ENCODE peak calls at places on chromosome 11, in four cellular contexts. One of them, this sample, is unnamed.

GRCh38 chr11:66617148-66617814 is 851 bp downstream of the RBM14 start:
- DNase-seq in GM18507: no peak
- DNase-seq in endothelial cell: peak
- DNase-seq in adrenal gland: peak
- DNase-seq in this sample: peak

GRCh38 chr11:94786264-94787126 is 18.3 kb downstream of the AMOTL1 start:
- DNase-seq in GM18507: peak
- DNase-seq in endothelial cell: no peak
- DNase-seq in adrenal gland: no peak
- DNase-seq in this sample: no peak

GRCh38 chr11:93196816-93197382 is 892 bp downstream of the SLC36A4 start:
- DNase-seq in GM18507: no peak
- DNase-seq in adrenal gland: no peak
- DNase-seq in endothelial cell: no peak
- DNase-seq in this sample: peak

GRCh38 chr11:70206226-70206785 is 3.2 kb downstream of the FADD start:
- DNase-seq in GM18507: no peak
- DNase-seq in endothelial cell: no peak
- DNase-seq in adrenal gland: no peak
- DNase-seq in this sample: no peak

GRCh38 chr11:68659158-68659921 is 25.0 kb upstream of the GAL start:
- DNase-seq in adrenal gland: peak
- DNase-seq in GM18507: no peak
- DNase-seq in endothelial cell: no peak
- DNase-seq in this sample: peak

GRCh38 chr11:66835762-66836405 is 7.4 kb upstream of the RCE1 start:
- DNase-seq in adrenal gland: no peak
- DNase-seq in GM18507: no peak
- DNase-seq in endothelial cell: no peak
- DNase-seq in this sample: no peak

GRCh38 chr11:131824766-131825165 is 454.4 kb downstream of the NTM start:
- DNase-seq in GM18507: no peak
- DNase-seq in endothelial cell: no peak
- DNase-seq in adrenal gland: peak
- DNase-seq in this sample: no peak

GRCh38 chr11:48081151-48082010 is 101.0 kb downstream of the PTPRJ start:
- DNase-seq in GM18507: no peak
- DNase-seq in endothelial cell: no peak
- DNase-seq in adrenal gland: peak
- DNase-seq in this sample: no peak

GRCh38 chr11:28621648-28622215 is 513.5 kb downstream of the METTL15 start:
- DNase-seq in adrenal gland: peak
- DNase-seq in GM18507: no peak
- DNase-seq in endothelial cell: no peak
- DNase-seq in this sample: no peak

GRCh38 chr11:14148653-14149273 is 186.2 kb downstream of the SPON1 start:
- DNase-seq in endothelial cell: no peak
- DNase-seq in adrenal gland: no peak
- DNase-seq in GM18507: no peak
- DNase-seq in this sample: peak

GRCh38 chr11:75351541-75352416 is at the start of gene ARRB1:
- DNase-seq in GM18507: no peak
- DNase-seq in endothelial cell: peak
- DNase-seq in adrenal gland: peak
- DNase-seq in this sample: peak

GRCh38 chr11:124746621-124747243 is 5.3 kb downstream of the VSIG2 start:
- DNase-seq in adrenal gland: peak
- DNase-seq in endothelial cell: peak
- DNase-seq in GM18507: peak
- DNase-seq in this sample: peak

GRCh38 chr11:64763804-64764611 is 4.2 kb upstream of the PYGM start:
- DNase-seq in adrenal gland: no peak
- DNase-seq in endothelial cell: no peak
- DNase-seq in GM18507: no peak
- DNase-seq in this sample: no peak

GRCh38 chr11:73359341-73359740 is 16.9 kb upstream of the RELT start:
- DNase-seq in endothelial cell: no peak
- DNase-seq in adrenal gland: peak
- DNase-seq in GM18507: no peak
- DNase-seq in this sample: no peak

GRCh38 chr11:102153082-102153481 is 42.8 kb downstream of the YAP1 start:
- DNase-seq in GM18507: no peak
- DNase-seq in adrenal gland: no peak
- DNase-seq in endothelial cell: no peak
- DNase-seq in this sample: no peak

GRCh38 chr11:128757235-128757711 is 63.4 kb downstream of the FLI1 start:
- DNase-seq in GM18507: peak
- DNase-seq in adrenal gland: peak
- DNase-seq in endothelial cell: no peak
- DNase-seq in this sample: no peak

GRCh38 chr11:11841121-11841604 is 609 bp upstream of the USP47 start:
- DNase-seq in adrenal gland: no peak
- DNase-seq in endothelial cell: no peak
- DNase-seq in GM18507: no peak
- DNase-seq in this sample: no peak

GRCh38 chr11:65204143-65204542 is 22.4 kb downstream of the CAPN1 start:
- DNase-seq in endothelial cell: no peak
- DNase-seq in GM18507: no peak
- DNase-seq in adrenal gland: peak
- DNase-seq in this sample: no peak